ENCODE peak calls at places on chromosomes 12 and 14, in ten cellular contexts. D is mammary epithelial cell; M is frontal cortex; V is ELR; F is NCI-H510A treated with DMSO at 0.1 percent for 48 hours; Q is Kasumi-1; Z is effector memory CD8-positive, alpha-beta T cell; L is ovary; B is SJCRH30; G is BE2C. H is an unnamed sample.

GRCh38 chr14:43503508-43503907 is 1003.6 kb downstream of the FSCB start:
- DNase-seq in B (no peak), F (no peak), V (peak; percentile 28), Q (peak; percentile 56), Z (no peak), G (no peak), M (no peak), D (no peak), L (no peak), H (peak; percentile 45)

GRCh38 chr12:47741340-47741703 is 16.0 kb upstream of the ENDOU start:
- DNase-seq in G (peak; percentile 82), M (peak; percentile 63), Z (peak; percentile 67), D (peak; percentile 65), L (peak; percentile 78), B (peak; percentile 92), F (peak; percentile 90), Q (peak; percentile 58), V (no peak), H (peak; percentile 72)

GRCh38 chr12:103626498-103626897 is 39.4 kb downstream of the STAB2 start:
- DNase-seq in F (no peak), V (no peak), M (no peak), Q (no peak), L (peak; percentile 24), Z (no peak), G (peak; percentile 30), D (peak; percentile 66), B (no peak), H (peak; percentile 65)

GRCh38 chr12:106584104-106585064 is 1.6 kb downstream of the RFX4 start:
- DNase-seq in F (no peak), Z (no peak), Q (no peak), B (no peak), V (peak; percentile 18), D (no peak), M (no peak), G (no peak), L (no peak), H (no peak)

GRCh38 chr12:115470977-115471376 is 787.0 kb upstream of the TBX3 start:
- DNase-seq in Q (no peak), V (no peak), G (no peak), Z (no peak), F (no peak), L (no peak), B (no peak), M (no peak), D (no peak), H (no peak)

GRCh38 chr12:91250273-91250672 is 67.7 kb upstream of the DCN start:
- DNase-seq in Z (no peak), M (no peak), B (no peak), Q (no peak), V (no peak), D (no peak), F (no peak), G (no peak), L (no peak), H (no peak)

GRCh38 chr14:59123526-59123925 is 64.9 kb upstream of the DAAM1 start:
- DNase-seq in M (no peak), V (no peak), D (no peak), Z (no peak), G (no peak), Q (no peak), B (no peak), F (no peak), L (no peak), H (peak; percentile 46)

GRCh38 chr12:91616401-91616800 is 433.8 kb upstream of the DCN start:
- DNase-seq in F (peak; percentile 16), B (peak; percentile 78), Z (no peak), L (no peak), V (no peak), G (no peak), D (no peak), Q (no peak), M (no peak), H (no peak)

GRCh38 chr12:8145754-8146415 is 10.9 kb upstream of the ZNF705A start:
- DNase-seq in Q (no peak), G (peak; percentile 42), F (no peak), V (peak; percentile 12), B (peak; percentile 85), M (no peak), Z (no peak), L (peak; percentile 21), D (peak; percentile 4), H (no peak)

GRCh38 chr12:52214421-52214802 is 18.6 kb upstream of the KRT7 start:
- DNase-seq in L (no peak), F (no peak), Z (no peak), G (peak; percentile 46), V (no peak), M (no peak), Q (no peak), D (no peak), B (peak; percentile 1), H (peak; percentile 63)

GRCh38 chr14:95452176-95452889 is 64.1 kb downstream of the SYNE3 start:
- DNase-seq in L (no peak), F (peak; percentile 49), Q (peak; percentile 54), M (no peak), Z (no peak), B (no peak), D (no peak), V (peak; percentile 33), G (peak; percentile 39), H (peak; percentile 25)

GRCh38 chr14:29243355-29243754 is 476.8 kb downstream of the FOXG1 start:
- DNase-seq in F (no peak), L (no peak), Z (no peak), B (no peak), V (peak; percentile 27), G (no peak), Q (no peak), M (no peak), D (no peak), H (no peak)

GRCh38 chr12:18522806-18523205 is 215.0 kb downstream of the PLCZ1 start:
- DNase-seq in V (no peak), D (no peak), Q (no peak), B (no peak), M (no peak), F (no peak), L (no peak), G (no peak), Z (no peak), H (no peak)

GRCh38 chr12:14394317-14395058 is 29.0 kb downstream of the ATF7IP start:
- DNase-seq in L (no peak), G (peak; percentile 34), B (peak; percentile 54), V (peak; percentile 86), D (peak; percentile 83), M (no peak), F (peak; percentile 76), Z (peak; percentile 31), Q (peak; percentile 70), H (peak; percentile 53)

H was measured in PC-3.